ENCODE peak calls at places on chromosomes 2 and 18, in four cellular contexts. P is K562, G is HepG2, F is HL-60. Y is an unnamed sample.
A peak's percentile ranks its signal among the peaks of the same experiment; 100 is the strongest.

GRCh38 chr2:95185973-95186372 is 20.4 kb downstream of the ZNF2 start:
- DNase-seq in P (no peak), G (no peak), F (no peak), Y (no peak)

GRCh38 chr2:58594762-58595161 is 353.6 kb upstream of the FANCL start:
- DNase-seq in P (no peak), G (no peak), F (no peak), Y (no peak)

GRCh38 chr2:159071190-159071915 is 102.9 kb downstream of the TANC1 start:
- DNase-seq in P (no peak), G (no peak), F (no peak), Y (no peak)

GRCh38 chr18:46071894-46072867 is at the start of gene PSTPIP2:
- DNase-seq in P (peak; percentile 65), G (no peak), F (no peak), Y (peak; percentile 77)

GRCh38 chr2:26735096-26735495 is 29.0 kb upstream of the SLC35F6 start:
- DNase-seq in P (no peak), G (no peak), F (no peak), Y (no peak)

GRCh38 chr2:99559075-99559662 is 69.4 kb upstream of the REV1 start:
- DNase-seq in P (peak; percentile 85), G (peak; percentile 58), F (peak; percentile 53), Y (peak; percentile 65)

GRCh38 chr18:70200286-70200685 is 5.2 kb downstream of the RTTN start:
- DNase-seq in P (no peak), G (no peak), F (no peak), Y (no peak)

GRCh38 chr2:31688282-31688681 is 107.5 kb upstream of the SRD5A2 start:
- DNase-seq in P (peak; percentile 45), G (no peak), F (peak; percentile 4), Y (no peak)

GRCh38 chr2:238569415-238570195 is 142.9 kb downstream of the ASB1 start:
- DNase-seq in P (no peak), G (no peak), F (no peak), Y (peak; percentile 96)

GRCh38 chr2:100359576-100359975 is 37.3 kb upstream of the LONRF2 start:
- DNase-seq in P (no peak), G (no peak), F (no peak), Y (no peak)

GRCh38 chr2:100606740-100607343 is 44.0 kb downstream of the PDCL3 start:
- DNase-seq in P (peak; percentile 52), G (peak; percentile 52), F (no peak), Y (no peak)

GRCh38 chr2:109527846-109528705 is 85.7 kb downstream of the SEPTIN10 start:
- DNase-seq in P (no peak), G (peak; percentile 40), F (no peak), Y (peak; percentile 22)

GRCh38 chr2:218781691-218782528 is at the start of gene CYP27A1:
- DNase-seq in P (no peak), G (peak; percentile 83), F (no peak), Y (peak; percentile 58)
- TF ChIP-seq POLR2AphosphoS5 in P (no peak), G (peak; percentile 87), F (no peak), Y (peak; percentile 37)

DNA sequence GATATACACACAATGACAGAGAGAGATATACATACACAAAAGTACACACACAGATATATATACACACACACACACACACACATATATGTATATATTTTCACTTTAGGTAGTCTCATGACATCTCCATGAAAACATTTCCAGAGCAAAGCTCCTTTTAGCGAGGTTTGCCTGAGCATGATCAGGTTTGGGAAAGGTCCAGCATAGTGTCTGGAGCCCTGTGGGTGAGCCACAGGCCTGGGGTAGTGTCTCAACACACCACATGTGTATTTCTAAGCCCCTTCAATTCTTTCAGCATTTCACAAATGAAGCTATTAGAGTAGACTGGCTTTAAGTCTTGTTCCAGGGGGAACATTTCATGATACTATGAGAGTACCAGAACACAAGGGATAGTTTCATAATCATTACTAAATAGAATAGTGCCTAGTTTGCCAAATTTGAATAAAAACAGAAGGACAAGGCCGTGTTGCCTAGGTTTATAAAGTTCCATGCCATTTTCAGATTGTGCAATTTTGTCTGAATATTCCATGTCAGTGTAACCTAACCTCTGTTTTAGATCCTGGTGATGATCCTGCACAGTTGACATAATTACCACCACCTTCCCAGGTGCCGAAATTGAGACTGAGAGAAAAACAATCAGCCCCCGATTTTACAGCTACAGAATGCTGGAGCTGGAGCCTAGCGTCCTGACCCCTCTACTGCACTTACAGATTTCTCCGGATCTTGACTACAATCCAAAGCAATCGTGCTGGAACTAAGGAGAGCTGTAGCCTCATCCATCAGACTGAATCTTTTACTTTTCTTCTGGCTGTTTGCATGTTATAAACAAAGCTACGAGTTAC is 332.7 kb downstream of the CYRIA start:
- DNase-seq in P (no peak), G (no peak), F (no peak), Y (no peak)
- TF ChIP-seq CTCF in P (no peak), G (no peak), F (no peak), Y (no peak)

DNA sequence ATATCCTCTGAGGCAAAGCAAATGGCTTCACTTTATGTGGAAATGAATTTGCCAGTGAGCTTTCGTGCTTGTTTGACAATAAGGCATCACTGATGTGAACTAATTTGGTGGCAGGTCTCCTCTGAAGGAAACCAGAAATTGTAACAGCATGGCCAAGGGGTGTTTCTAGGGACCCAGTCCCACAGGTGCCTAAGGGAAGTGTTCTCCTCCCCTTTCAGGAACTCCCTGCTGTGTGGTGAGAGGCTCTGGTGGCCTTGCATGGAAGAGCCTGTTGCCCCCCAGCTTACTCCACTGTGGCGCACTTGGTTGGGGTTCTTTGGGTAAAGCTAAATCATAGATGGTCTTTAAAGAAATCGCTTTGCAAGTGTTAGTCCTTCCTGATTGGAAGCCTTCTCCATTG is 20.4 kb downstream of the RAB12 start:
- DNase-seq in P (no peak), G (no peak), F (no peak), Y (no peak)
- TF ChIP-seq POLR2AphosphoS5 in P (no peak), G (no peak), F (no peak), Y (no peak)

GRCh38 chr2:161988589-161988988 is 85.4 kb downstream of the DPP4 start:
- DNase-seq in P (no peak), G (no peak), F (no peak), Y (no peak)
- TF ChIP-seq CTCF in P (peak; percentile 9), G (peak; percentile 57), F (no peak), Y (no peak)

GRCh38 chr2:23286765-23287155 is 98.2 kb upstream of the KLHL29 start:
- DNase-seq in P (no peak), G (no peak), F (no peak), Y (no peak)
- TF ChIP-seq POLR2AphosphoS5 in P (no peak), G (no peak), F (no peak), Y (no peak)

DNA sequence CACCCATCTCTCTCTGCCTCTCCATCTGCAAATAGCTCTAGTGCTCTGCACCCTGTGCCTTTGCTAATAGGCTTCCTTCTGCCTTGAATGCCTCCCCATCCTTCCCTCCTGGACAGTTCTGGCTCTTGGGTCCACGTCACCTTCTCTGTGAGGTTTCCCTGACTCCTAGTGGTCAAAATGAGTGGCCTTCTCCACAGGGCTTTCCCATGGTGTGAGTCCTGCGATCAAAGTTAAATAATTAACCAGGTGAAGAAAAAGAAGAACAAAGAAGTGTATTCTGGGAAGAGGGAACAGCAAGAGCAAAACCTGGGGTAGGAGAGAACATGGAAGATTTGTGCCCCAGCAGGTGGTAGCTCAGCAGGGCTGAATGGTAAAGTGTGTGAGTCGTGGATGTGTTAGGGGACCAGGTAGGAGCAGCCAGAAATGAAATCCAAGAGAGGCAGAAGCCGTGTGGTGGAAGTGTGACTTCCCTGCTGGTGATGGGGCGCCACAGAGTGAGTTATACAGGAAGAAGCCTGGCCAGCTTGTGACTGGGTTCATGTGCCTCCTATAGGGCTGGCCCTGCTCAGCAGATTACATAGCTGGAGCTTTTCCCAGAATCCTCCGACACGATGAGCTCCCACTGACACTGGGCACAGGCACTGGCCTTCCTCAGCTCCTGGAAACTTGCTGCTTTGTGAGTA is 93.8 kb upstream of the LDAH start:
- DNase-seq in P (no peak), G (peak; percentile 74), F (no peak), Y (no peak)
- TF ChIP-seq CTCF in P (peak; percentile 52), G (peak; percentile 88), F (no peak), Y (no peak)